ENCODE peak calls at places on chromosomes 1 and 21, in five cellular contexts. One of them, this sample, is unnamed.

GRCh38 chr1:101976161-101976560 is 20.6 kb downstream of the OLFM3 start:
- DNase-seq in HCT116: no peak
- DNase-seq in stomach: no peak
- DNase-seq in suprapubic skin: no peak
- DNase-seq in H1: no peak
- DNase-seq in this sample: no peak

GRCh38 chr1:87084247-87084836 is 169.9 kb downstream of the HS2ST1 start:
- DNase-seq in HCT116: peak
- DNase-seq in stomach: no peak
- DNase-seq in suprapubic skin: no peak
- DNase-seq in H1: no peak
- DNase-seq in this sample: no peak

GRCh38 chr1:208135354-208135753 is 108.8 kb downstream of the PLXNA2 start:
- DNase-seq in HCT116: no peak
- DNase-seq in stomach: no peak
- DNase-seq in suprapubic skin: no peak
- DNase-seq in H1: no peak
- DNase-seq in this sample: no peak

GRCh38 chr1:206422525-206422924 is 47.8 kb upstream of the IKBKE start:
- DNase-seq in HCT116: no peak
- DNase-seq in stomach: no peak
- DNase-seq in suprapubic skin: no peak
- DNase-seq in H1: no peak
- DNase-seq in this sample: no peak

GRCh38 chr21:36709868-36710728 is 11.2 kb downstream of the SIM2 start:
- DNase-seq in HCT116: no peak
- DNase-seq in stomach: peak
- DNase-seq in suprapubic skin: peak
- DNase-seq in H1: peak
- DNase-seq in this sample: peak

GRCh38 chr1:200836213-200836612 is 36.6 kb upstream of the GPR25 start:
- DNase-seq in HCT116: no peak
- DNase-seq in stomach: no peak
- DNase-seq in suprapubic skin: no peak
- DNase-seq in H1: no peak
- DNase-seq in this sample: no peak

GRCh38 chr1:113429461-113430153 is 39.3 kb downstream of the MAGI3 start:
- DNase-seq in HCT116: no peak
- DNase-seq in stomach: peak
- DNase-seq in suprapubic skin: no peak
- DNase-seq in H1: no peak
- DNase-seq in this sample: no peak

GRCh38 chr1:193264313-193265065 is 78.1 kb upstream of the B3GALT2 start:
- DNase-seq in HCT116: no peak
- DNase-seq in stomach: no peak
- DNase-seq in suprapubic skin: no peak
- DNase-seq in H1: no peak
- DNase-seq in this sample: no peak

GRCh38 chr1:156112276-156113137 is 2.0 kb upstream of the LMNA start:
- DNase-seq in HCT116: no peak
- DNase-seq in stomach: no peak
- DNase-seq in suprapubic skin: no peak
- DNase-seq in H1: no peak
- DNase-seq in this sample: no peak

GRCh38 chr21:17003221-17003620 is 509.6 kb upstream of the CXADR start:
- DNase-seq in HCT116: no peak
- DNase-seq in stomach: no peak
- DNase-seq in suprapubic skin: no peak
- DNase-seq in H1: no peak
- DNase-seq in this sample: no peak

GRCh38 chr1:67850611-67851075 is 17.4 kb upstream of the GNG12 start:
- DNase-seq in HCT116: peak
- DNase-seq in stomach: peak
- DNase-seq in suprapubic skin: no peak
- DNase-seq in H1: no peak
- DNase-seq in this sample: peak

GRCh38 chr1:117167402-117167801 is 43.3 kb downstream of the VTCN1 start:
- DNase-seq in HCT116: no peak
- DNase-seq in stomach: no peak
- DNase-seq in suprapubic skin: no peak
- DNase-seq in H1: no peak
- DNase-seq in this sample: no peak

GRCh38 chr1:113534875-113535274 is 144.6 kb downstream of the MAGI3 start:
- DNase-seq in HCT116: no peak
- DNase-seq in stomach: no peak
- DNase-seq in suprapubic skin: no peak
- DNase-seq in H1: no peak
- DNase-seq in this sample: no peak

DNA sequence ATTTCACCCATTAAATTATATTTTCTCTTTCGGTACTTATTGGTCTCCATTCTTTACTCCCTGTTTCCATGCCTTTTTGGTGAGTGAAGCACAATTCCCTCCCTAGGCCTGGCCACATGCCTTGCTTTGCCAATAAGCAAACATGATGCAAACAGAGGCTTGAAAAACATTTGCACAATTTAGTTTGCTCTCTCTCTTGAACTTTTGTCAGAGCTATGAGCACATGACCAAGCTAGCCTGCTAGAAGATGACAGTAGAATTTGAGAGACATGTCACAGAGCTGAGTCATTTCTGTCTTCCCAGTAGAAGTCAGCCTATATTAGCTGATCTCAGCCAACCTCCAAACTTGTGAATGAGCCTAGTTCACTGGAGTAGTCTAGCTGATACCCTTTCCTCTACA is 24.6 kb downstream of the ANGPTL3 start:
- DNase-seq in HCT116: peak
- DNase-seq in stomach: no peak
- DNase-seq in suprapubic skin: no peak
- DNase-seq in H1: no peak
- DNase-seq in this sample: no peak
- TF ChIP-seq POLR2AphosphoS5 in HCT116: no peak
- TF ChIP-seq POLR2AphosphoS5 in stomach: no peak
- TF ChIP-seq POLR2AphosphoS5 in suprapubic skin: peak
- TF ChIP-seq POLR2AphosphoS5 in H1: no peak
- TF ChIP-seq POLR2AphosphoS5 in this sample: peak

GRCh38 chr1:231421971-231422797 is at the start of gene EGLN1:
- DNase-seq in HCT116: peak
- DNase-seq in stomach: peak
- DNase-seq in suprapubic skin: peak
- DNase-seq in H1: peak
- DNase-seq in this sample: peak

GRCh38 chr1:231422798-231423309 is 767 bp upstream of the EGLN1 start:
- DNase-seq in HCT116: no peak
- DNase-seq in stomach: no peak
- DNase-seq in suprapubic skin: no peak
- DNase-seq in H1: no peak
- DNase-seq in this sample: no peak

GRCh38 chr1:231423648-231424047 is 1.6 kb upstream of the EGLN1 start:
- DNase-seq in HCT116: no peak
- DNase-seq in stomach: no peak
- DNase-seq in suprapubic skin: no peak
- DNase-seq in H1: no peak
- DNase-seq in this sample: no peak

GRCh38 chr1:231428392-231428791 is 6.3 kb upstream of the EGLN1 start:
- DNase-seq in HCT116: no peak
- DNase-seq in stomach: no peak
- DNase-seq in suprapubic skin: no peak
- DNase-seq in H1: no peak
- DNase-seq in this sample: no peak

DNA sequence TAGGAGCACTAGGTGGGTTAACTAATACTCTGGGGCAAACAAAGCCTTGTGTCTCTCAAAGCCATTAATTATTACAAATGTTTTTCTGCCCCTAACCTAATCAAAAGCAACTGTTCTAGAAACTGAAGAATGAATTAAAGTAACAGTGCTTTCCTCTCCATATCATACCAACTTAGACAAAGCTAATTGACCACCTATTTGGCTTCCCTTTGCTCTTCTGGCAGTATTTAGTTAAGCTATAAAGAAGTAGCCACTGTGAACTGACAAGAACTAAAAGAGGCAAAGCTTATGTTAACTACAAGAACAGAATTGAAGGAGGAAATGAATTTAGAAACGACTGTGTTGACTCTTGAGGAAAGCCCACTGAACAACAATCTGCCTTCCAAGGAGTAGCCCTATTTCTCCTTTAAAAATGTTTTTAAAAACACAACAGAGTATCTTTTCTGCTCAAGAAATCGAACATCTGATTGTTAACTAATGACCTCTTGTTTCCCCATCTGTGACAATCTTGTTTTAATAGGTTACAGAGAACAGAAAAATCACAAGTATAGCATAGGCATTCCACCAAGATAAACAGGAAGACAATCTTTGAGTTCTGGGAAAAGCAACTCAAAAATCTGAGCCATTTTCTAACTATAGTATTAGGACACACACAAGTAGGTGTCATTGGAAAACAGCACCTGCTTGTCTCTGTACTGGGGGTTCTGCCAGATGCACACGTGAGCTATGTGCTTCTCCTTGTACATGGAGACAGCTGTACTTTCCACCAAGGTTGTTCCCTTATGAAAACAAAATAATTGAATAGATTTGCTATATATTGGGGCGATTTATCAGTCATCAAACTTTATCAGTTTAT is 3.1 kb upstream of the EGLN1 start:
- DNase-seq in HCT116: no peak
- DNase-seq in stomach: no peak
- DNase-seq in suprapubic skin: no peak
- DNase-seq in H1: no peak
- DNase-seq in this sample: no peak
- TF ChIP-seq POLR2A in HCT116: no peak
- TF ChIP-seq POLR2A in stomach: no peak
- TF ChIP-seq POLR2A in suprapubic skin: no peak
- TF ChIP-seq POLR2A in H1: no peak
- TF ChIP-seq POLR2A in this sample: no peak

GRCh38 chr1:28512058-28512611 is 6.3 kb downstream of the RCC1 start:
- DNase-seq in HCT116: no peak
- DNase-seq in stomach: no peak
- DNase-seq in suprapubic skin: no peak
- DNase-seq in H1: no peak
- DNase-seq in this sample: no peak

GRCh38 chr1:28510350-28511223 is 4.7 kb downstream of the RCC1 start:
- DNase-seq in HCT116: no peak
- DNase-seq in stomach: no peak
- DNase-seq in suprapubic skin: no peak
- DNase-seq in H1: no peak
- DNase-seq in this sample: no peak

GRCh38 chr1:28508435-28508754 is 2.6 kb downstream of the RCC1 start:
- DNase-seq in HCT116: no peak
- DNase-seq in stomach: no peak
- DNase-seq in suprapubic skin: no peak
- DNase-seq in H1: no peak
- DNase-seq in this sample: no peak

GRCh38 chr1:28507646-28508434 is 2.0 kb downstream of the RCC1 start:
- DNase-seq in HCT116: no peak
- DNase-seq in stomach: no peak
- DNase-seq in suprapubic skin: no peak
- DNase-seq in H1: no peak
- DNase-seq in this sample: no peak

GRCh38 chr1:28509705-28510349 is 4.0 kb downstream of the RCC1 start:
- DNase-seq in HCT116: no peak
- DNase-seq in stomach: no peak
- DNase-seq in suprapubic skin: no peak
- DNase-seq in H1: no peak
- DNase-seq in this sample: no peak
- H3K4me3 ChIP-seq in HCT116: no peak
- H3K4me3 ChIP-seq in stomach: peak
- H3K4me3 ChIP-seq in suprapubic skin: no peak
- H3K4me3 ChIP-seq in H1: no peak
- H3K4me3 ChIP-seq in this sample: no peak

GRCh38 chr1:155002479-155003226 is at the start of gene ZBTB7B:
- DNase-seq in HCT116: no peak
- DNase-seq in stomach: peak
- DNase-seq in suprapubic skin: no peak
- DNase-seq in H1: no peak
- DNase-seq in this sample: peak

GRCh38 chr1:155003227-155003765 is 694 bp downstream of the ZBTB7B start:
- DNase-seq in HCT116: no peak
- DNase-seq in stomach: no peak
- DNase-seq in suprapubic skin: no peak
- DNase-seq in H1: no peak
- DNase-seq in this sample: peak

GRCh38 chr1:155001438-155001687 is 1.2 kb upstream of the ZBTB7B start:
- DNase-seq in HCT116: no peak
- DNase-seq in stomach: no peak
- DNase-seq in suprapubic skin: no peak
- DNase-seq in H1: no peak
- DNase-seq in this sample: no peak

GRCh38 chr1:155000725-155001437 is 1.7 kb upstream of the ZBTB7B start:
- DNase-seq in HCT116: peak
- DNase-seq in stomach: peak
- DNase-seq in suprapubic skin: peak
- DNase-seq in H1: peak
- DNase-seq in this sample: peak

GRCh38 chr1:155001688-155002474 is 721 bp upstream of the ZBTB7B start:
- DNase-seq in HCT116: peak
- DNase-seq in stomach: peak
- DNase-seq in suprapubic skin: peak
- DNase-seq in H1: peak
- DNase-seq in this sample: peak
- TF ChIP-seq POLR2AphosphoS5 in HCT116: no peak
- TF ChIP-seq POLR2AphosphoS5 in stomach: peak
- TF ChIP-seq POLR2AphosphoS5 in suprapubic skin: peak
- TF ChIP-seq POLR2AphosphoS5 in H1: no peak
- TF ChIP-seq POLR2AphosphoS5 in this sample: peak

DNA sequence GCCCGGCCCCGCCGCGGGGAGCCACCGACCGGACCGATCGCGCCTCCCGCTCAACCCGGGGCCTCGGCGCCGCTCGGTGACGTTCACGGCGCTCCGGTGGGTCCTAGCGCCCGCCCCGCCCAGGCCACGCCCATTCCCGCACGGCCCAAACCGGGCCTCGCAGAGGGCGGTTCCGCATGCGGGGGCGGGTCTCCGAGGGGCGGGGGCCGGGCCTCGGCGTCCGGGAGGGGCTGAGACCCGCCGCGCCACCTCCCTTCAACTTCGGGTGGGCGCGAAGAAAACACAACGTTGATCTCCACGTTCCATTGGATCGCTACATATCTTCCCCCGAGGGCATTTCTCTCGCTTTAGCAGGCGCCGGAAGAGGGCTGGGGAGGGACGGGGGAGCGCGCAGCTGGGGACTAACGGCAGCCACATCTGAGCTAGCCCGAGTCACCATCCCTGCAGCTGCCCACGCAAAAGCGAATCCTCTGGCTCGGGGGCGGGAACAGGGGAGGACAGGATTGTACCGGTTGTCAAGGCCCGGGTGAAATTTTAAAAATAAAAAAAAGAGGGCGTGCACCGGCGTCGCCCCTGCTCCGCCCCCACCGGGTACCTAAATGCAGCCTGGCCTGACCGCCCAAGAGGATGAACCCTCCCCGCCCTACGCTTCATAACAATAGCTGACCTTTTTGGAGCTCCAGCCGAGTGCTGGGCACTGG is at the start of gene MAD2L2:
- DNase-seq in HCT116: peak
- DNase-seq in stomach: peak
- DNase-seq in suprapubic skin: peak
- DNase-seq in H1: peak
- DNase-seq in this sample: peak
- TF ChIP-seq POLR2A in HCT116: peak
- TF ChIP-seq POLR2A in stomach: no peak
- TF ChIP-seq POLR2A in suprapubic skin: no peak
- TF ChIP-seq POLR2A in H1: no peak
- TF ChIP-seq POLR2A in this sample: peak